ENCODE peak calls at places on chromosome 18, in nine cellular contexts. J is AG09309, T is thyroid gland, U is fibroblast of mammary gland, S is neural progenitor cell, H is tibial artery, V is cardiac muscle cell, K is osteocyte, N is activated B cell treated with CpG ODN at 0.5 μM for 24 hours. P is an unnamed sample.

GRCh38 chr18:2442726-2443275 is 128.5 kb downstream of the METTL4 start:
- DNase-seq in J (no peak), T (no peak), U (no peak), S (no peak), H (no peak), V (peak; percentile 36), K (no peak), N (no peak), P (no peak)

GRCh38 chr18:10032331-10032979 is 118.6 kb downstream of the VAPA start:
- DNase-seq in J (no peak), T (peak; percentile 14), U (no peak), S (peak; percentile 73), H (no peak), V (no peak), K (no peak), N (peak; percentile 52), P (no peak)

GRCh38 chr18:77815666-77816338 is 566.2 kb downstream of the GALR1 start:
- DNase-seq in J (no peak), T (no peak), U (no peak), S (no peak), H (no peak), V (no peak), K (no peak), N (no peak), P (no peak)

GRCh38 chr18:34661464-34662087 is 48.5 kb upstream of the DTNA start:
- DNase-seq in J (no peak), T (no peak), U (peak; percentile 67), S (peak; percentile 61), H (no peak), V (peak; percentile 62), K (no peak), N (no peak), P (no peak)

GRCh38 chr18:57141208-57142129 is 5.4 kb upstream of the BOD1L2 start:
- DNase-seq in J (no peak), T (no peak), U (no peak), S (no peak), H (no peak), V (no peak), K (no peak), N (no peak), P (no peak)

GRCh38 chr18:48813833-48814489 is 136.8 kb downstream of the SMAD7 start:
- DNase-seq in J (no peak), T (peak; percentile 2), U (no peak), S (no peak), H (peak; percentile 52), V (peak; percentile 12), K (peak; percentile 32), N (peak; percentile 11), P (no peak)

GRCh38 chr18:374735-375168 is 106.9 kb upstream of the THOC1 start:
- DNase-seq in J (no peak), T (no peak), U (peak; percentile 63), S (no peak), H (no peak), V (peak; percentile 24), K (no peak), N (no peak), P (no peak)

GRCh38 chr18:75273817-75274216 is 63.2 kb downstream of the TSHZ1 start:
- DNase-seq in J (no peak), T (no peak), U (no peak), S (no peak), H (no peak), V (no peak), K (no peak), N (no peak), P (no peak)

GRCh38 chr18:6571239-6571602 is 156.5 kb upstream of the L3MBTL4 start:
- DNase-seq in J (no peak), T (no peak), U (no peak), S (no peak), H (no peak), V (no peak), K (no peak), N (no peak), P (no peak)

GRCh38 chr18:25661836-25662235 is 309.9 kb upstream of the ZNF521 start:
- DNase-seq in J (no peak), T (no peak), U (no peak), S (no peak), H (no peak), V (no peak), K (no peak), N (no peak), P (no peak)

GRCh38 chr18:48887905-48888531 is 62.7 kb downstream of the SMAD7 start:
- DNase-seq in J (no peak), T (no peak), U (no peak), S (peak; percentile 31), H (peak; percentile 35), V (no peak), K (no peak), N (peak; percentile 10), P (no peak)

DNA sequence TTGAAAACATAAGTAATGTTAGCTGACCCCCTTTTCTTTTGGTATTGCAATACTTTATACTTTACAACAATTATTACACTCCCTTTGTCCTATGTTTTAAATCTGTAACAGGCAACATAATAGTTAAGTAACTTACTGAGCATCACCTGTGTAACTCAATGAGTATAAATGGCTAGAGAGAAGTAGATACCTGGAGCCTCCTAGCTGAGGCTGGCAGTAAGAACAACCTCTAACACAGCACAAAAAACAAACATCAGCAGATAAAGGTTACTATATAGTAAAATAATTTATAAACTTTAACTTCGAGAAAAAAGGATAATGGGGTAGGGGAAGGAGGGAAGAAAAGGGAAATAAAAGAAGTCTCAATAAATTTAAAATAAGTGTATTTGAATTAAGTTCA is 73.1 kb upstream of the ST8SIA5 start:
- DNase-seq in J (no peak), T (no peak), U (no peak), S (no peak), H (no peak), V (no peak), K (no peak), N (no peak), P (no peak)
- TF ChIP-seq CTCF in J (no peak), T (no peak), U (no peak), S (no peak), H (no peak), V (no peak), K (no peak), N (no peak), P (no peak)

GRCh38 chr18:44098551-44099098 is 582.1 kb upstream of the SETBP1 start:
- DNase-seq in J (peak; percentile 32), T (no peak), U (peak; percentile 45), S (peak; percentile 39), H (no peak), V (peak; percentile 54), K (no peak), N (no peak), P (no peak)
- TF ChIP-seq CTCF in J (peak; percentile 62), T (no peak), U (peak; percentile 41), S (peak; percentile 42), H (no peak), V (peak; percentile 45), K (peak; percentile 32), N (no peak), P (peak; percentile 29)

DNA sequence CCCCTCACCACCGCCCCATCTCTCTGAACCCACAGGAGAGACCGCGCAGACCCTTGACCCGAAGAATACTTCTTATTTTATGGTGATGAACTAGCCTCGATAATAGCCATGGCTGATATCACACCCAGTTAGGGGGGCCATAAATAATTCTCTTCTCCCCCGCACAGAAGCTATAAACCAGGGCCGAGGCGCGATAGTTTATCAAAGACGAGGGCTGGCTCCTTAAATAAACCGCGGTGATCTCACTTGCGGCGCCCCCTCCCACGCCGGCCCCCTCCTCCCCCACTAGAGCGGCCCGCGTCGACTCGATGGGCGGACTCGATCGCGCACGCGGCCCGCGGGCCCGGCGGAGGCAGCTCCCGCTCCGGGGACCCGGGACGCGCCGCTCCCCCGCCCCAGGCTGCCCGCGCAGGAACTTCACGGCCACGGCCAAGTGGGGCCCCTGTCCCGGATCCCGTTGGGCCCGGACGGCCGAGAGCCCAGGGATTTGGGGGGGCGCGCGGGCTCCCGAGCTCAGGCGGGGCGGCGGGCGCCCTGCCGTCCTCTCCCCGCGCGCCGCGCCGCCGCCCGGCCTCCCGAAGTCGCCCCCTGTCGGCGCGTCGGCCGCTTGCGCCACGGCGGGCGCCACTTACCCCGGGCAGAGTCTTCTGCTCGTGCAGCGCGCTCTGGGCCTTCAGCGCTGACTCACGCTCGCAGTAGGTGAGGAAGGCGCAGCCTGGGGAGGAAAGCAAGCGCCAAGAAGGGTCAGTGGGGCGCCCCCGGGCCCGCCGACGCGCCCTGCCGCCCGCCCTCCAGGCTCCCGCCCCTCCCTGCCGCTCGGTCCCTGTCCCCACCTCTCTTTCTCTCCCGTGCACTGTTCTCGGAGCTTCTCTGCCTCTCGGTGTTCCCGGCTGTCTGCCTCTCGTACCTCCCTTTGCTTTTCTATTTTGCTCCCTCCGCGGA is 80.4 kb downstream of the CELF4 start:
- DNase-seq in J (no peak), T (peak; percentile 17), U (peak; percentile 14), S (peak; percentile 78), H (no peak), V (peak; percentile 73), K (no peak), N (no peak), P (no peak)
- TF ChIP-seq CTCF in J (peak; percentile 24), T (peak; percentile 7), U (no peak), S (peak; percentile 49), H (no peak), V (peak; percentile 29), K (peak; percentile 42), N (no peak), P (peak; percentile 38)

GRCh38 chr18:12091742-12092141 is 1.9 kb upstream of the ANKRD62 start:
- DNase-seq in J (no peak), T (no peak), U (no peak), S (no peak), H (no peak), V (no peak), K (no peak), N (no peak), P (no peak)

GRCh38 chr18:12088096-12088495 is 5.5 kb upstream of the ANKRD62 start:
- DNase-seq in J (no peak), T (no peak), U (no peak), S (no peak), H (no peak), V (no peak), K (no peak), N (no peak), P (no peak)

GRCh38 chr18:12088731-12089375 is 4.8 kb upstream of the ANKRD62 start:
- DNase-seq in J (no peak), T (no peak), U (no peak), S (no peak), H (no peak), V (no peak), K (no peak), N (no peak), P (no peak)

GRCh38 chr18:12093520-12094257 is at the start of gene ANKRD62:
- DNase-seq in J (no peak), T (no peak), U (no peak), S (peak; percentile 21), H (no peak), V (no peak), K (no peak), N (no peak), P (no peak)

DNA sequence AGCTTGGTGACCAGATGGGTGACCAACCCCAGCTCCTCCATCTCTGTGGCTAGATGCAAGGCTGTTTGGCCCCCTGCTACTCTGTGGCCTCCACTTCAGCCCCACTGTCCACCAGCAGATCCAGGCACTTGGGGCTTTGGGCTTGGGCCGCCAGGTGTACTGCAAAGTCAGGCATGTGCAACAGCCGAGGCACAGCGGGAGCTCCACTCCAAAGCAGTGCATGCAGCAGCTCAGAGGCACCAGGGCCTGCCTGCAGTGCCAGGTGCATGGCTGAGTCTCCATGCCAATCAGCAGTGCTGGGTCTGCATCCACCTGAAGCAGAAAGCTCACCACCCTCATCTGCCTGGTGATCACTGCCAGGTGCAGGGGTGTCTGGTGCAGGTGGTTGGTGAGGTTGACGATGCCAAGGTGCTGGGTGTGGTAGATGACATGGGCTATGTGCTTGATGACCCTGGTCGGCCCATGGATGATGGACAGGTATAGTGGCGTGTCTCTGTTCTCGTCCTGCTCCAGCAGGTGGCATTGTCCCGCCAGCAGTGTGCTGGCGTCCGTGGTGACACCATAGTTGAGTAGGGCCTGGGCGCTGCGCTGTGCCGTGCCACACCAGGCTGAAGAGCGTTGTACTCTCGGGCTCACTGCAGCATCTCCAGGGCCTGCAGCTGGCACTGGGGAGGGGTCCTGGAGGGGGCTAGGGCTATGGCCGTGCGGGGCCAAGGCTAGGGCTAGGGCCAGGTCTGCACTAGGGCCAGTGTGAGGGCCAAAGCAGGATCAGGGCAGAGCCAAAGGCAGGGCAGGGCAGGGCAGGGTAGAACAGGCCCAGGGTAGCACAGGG is 1.0 kb upstream of the ANKRD62 start:
- DNase-seq in J (no peak), T (peak; percentile 21), U (no peak), S (peak; percentile 72), H (no peak), V (no peak), K (no peak), N (no peak), P (no peak)
- TF ChIP-seq CTCF in J (no peak), T (peak; percentile 22), U (no peak), S (peak; percentile 55), H (no peak), V (no peak), K (peak; percentile 52), N (no peak), P (peak; percentile 31)

P was measured in retinal pigment epithelial cell.